ENCODE peak calls at places on chromosome 17, in ten cellular contexts. A is uterus; M is A673; K is CD8-positive, alpha-beta T cell; R is AG04450; I is neural progenitor cell; J is body of pancreas; E is effector memory CD4-positive, alpha-beta T cell; C is heart left ventricle; V is IMR-90. W is an unnamed sample.

GRCh38 chr17:80221401-80221800 is 1.2 kb downstream of the SLC26A11 start:
- DNase-seq in C (no peak), J (no peak), A (no peak), I (no peak), E (no peak), V (no peak), K (no peak), M (no peak), R (no peak), W (no peak)

GRCh38 chr17:78735832-78736525 is 46.1 kb downstream of the CYTH1 start:
- DNase-seq in K (no peak), V (no peak), M (no peak), R (no peak), J (peak; percentile 66), I (no peak), A (no peak), C (no peak), E (no peak), W (peak; percentile 73)

GRCh38 chr17:79836952-79837887 is 2.0 kb downstream of the CBX4 start:
- DNase-seq in V (peak; percentile 74), C (peak; percentile 78), J (peak; percentile 96), E (no peak), I (peak; percentile 63), A (no peak), M (peak; percentile 88), R (no peak), K (peak; percentile 62), W (peak; percentile 92)

GRCh38 chr17:55895112-55895759 is 144.4 kb downstream of the PCTP start:
- DNase-seq in R (no peak), C (no peak), V (no peak), K (no peak), M (no peak), A (no peak), E (no peak), I (no peak), J (no peak), W (no peak)

GRCh38 chr17:12342609-12343248 is 322.1 kb downstream of the MAP2K4 start:
- DNase-seq in M (peak; percentile 54), V (no peak), I (peak; percentile 64), C (no peak), R (no peak), K (no peak), J (no peak), A (peak; percentile 46), E (no peak), W (peak; percentile 60)

GRCh38 chr17:73343168-73343634 is 31.4 kb upstream of the CDC42EP4 start:
- DNase-seq in C (peak; percentile 80), E (no peak), I (peak; percentile 96), M (peak; percentile 91), A (peak; percentile 90), R (peak; percentile 72), J (peak; percentile 51), K (no peak), V (peak; percentile 88), W (no peak)

GRCh38 chr17:41687828-41688640 is 651 bp upstream of the EIF1 start:
- DNase-seq in M (peak; percentile 61), A (peak; percentile 76), I (no peak), V (peak; percentile 15), C (no peak), J (peak; percentile 71), E (peak; percentile 49), R (no peak), K (peak; percentile 74), W (peak; percentile 78)

GRCh38 chr17:9346296-9346926 is 229.2 kb downstream of the STX8 start:
- DNase-seq in C (no peak), J (no peak), V (peak; percentile 33), M (no peak), E (no peak), K (no peak), I (no peak), R (no peak), A (no peak), W (no peak)

GRCh38 chr17:75844530-75845057 is 390 bp upstream of the UNC13D start:
- DNase-seq in C (no peak), M (no peak), K (no peak), A (no peak), R (no peak), I (no peak), V (no peak), J (peak; percentile 89), E (no peak), W (peak; percentile 85)

GRCh38 chr17:7946441-7946840 is 14.4 kb downstream of the CNTROB start:
- DNase-seq in V (no peak), J (no peak), A (no peak), R (no peak), M (no peak), I (no peak), C (no peak), K (no peak), E (no peak), W (no peak)

GRCh38 chr17:9330903-9331272 is 244.7 kb downstream of the STX8 start:
- DNase-seq in M (no peak), V (no peak), E (no peak), R (no peak), K (no peak), I (peak; percentile 59), A (no peak), J (no peak), C (no peak), W (no peak)

GRCh38 chr17:29143894-29144293 is 36.3 kb downstream of the MYO18A start:
- DNase-seq in V (peak; percentile 28), R (no peak), K (no peak), A (no peak), E (no peak), I (peak; percentile 50), J (no peak), C (no peak), M (peak; percentile 63), W (no peak)

GRCh38 chr17:53626286-53626685 is 196.4 kb upstream of the KIF2B start:
- DNase-seq in R (no peak), A (no peak), I (no peak), J (no peak), E (no peak), V (peak; percentile 67), C (no peak), M (peak; percentile 34), K (no peak), W (no peak)

GRCh38 chr17:38596651-38597050 is 9.1 kb downstream of the SRCIN1 start:
- DNase-seq in V (no peak), J (no peak), E (no peak), A (no peak), M (no peak), I (no peak), K (no peak), C (no peak), R (no peak), W (no peak)
- H3K27me3 ChIP-seq in V (peaks cover 96% of the 10 kb centered on the region), J (no peaks in the 10 kb centered on the region), E (peaks cover 22% of the 10 kb centered on the region), A (no peaks in the 10 kb centered on the region), M (no peaks in the 10 kb centered on the region), I (no peaks in the 10 kb centered on the region), K (no peaks in the 10 kb centered on the region), C (peaks cover 96% of the 10 kb centered on the region), R (peaks cover 89% of the 10 kb centered on the region), W (peaks cover 12% of the 10 kb centered on the region)

GRCh38 chr17:57092779-57093178 is 7.7 kb downstream of the AKAP1 start:
- DNase-seq in C (no peak), V (no peak), R (no peak), I (no peak), M (no peak), J (no peak), A (peak; percentile 40), E (no peak), K (no peak), W (no peak)

GRCh38 chr17:57092171-57092570 is 7.1 kb downstream of the AKAP1 start:
- DNase-seq in R (peak; percentile 39), E (no peak), M (no peak), V (peak; percentile 72), A (peak; percentile 57), C (no peak), J (no peak), K (no peak), I (no peak), W (no peak)

GRCh38 chr17:57089391-57089790 is 4.3 kb downstream of the AKAP1 start:
- DNase-seq in R (no peak), M (no peak), A (no peak), E (no peak), K (no peak), C (no peak), J (no peak), I (no peak), V (no peak), W (no peak)

GRCh38 chr17:57090560-57091185 is 5.6 kb downstream of the AKAP1 start:
- DNase-seq in J (no peak), M (no peak), R (no peak), V (peak; percentile 5), C (no peak), I (no peak), A (no peak), K (no peak), E (no peak), W (no peak)

GRCh38 chr17:57091186-57091618 is 6.2 kb downstream of the AKAP1 start:
- DNase-seq in R (no peak), V (no peak), K (no peak), I (no peak), M (no peak), E (no peak), A (no peak), C (peak; percentile 83), J (peak; percentile 56), W (no peak)
- H3K4me3 ChIP-seq in R (no peak overlapping the region), V (no peak overlapping the region), K (no peak overlapping the region), I (no peak overlapping the region), M (no peak overlapping the region), E (no peak overlapping the region), A (no peak overlapping the region), C (no peak overlapping the region), J (no peak overlapping the region), W (no peak overlapping the region)

GRCh38 chr17:64470676-64471075 is 21.8 kb downstream of the MILR1 start:
- DNase-seq in I (peak; percentile 77), M (no peak), J (no peak), C (no peak), V (no peak), R (no peak), E (no peak), K (no peak), A (no peak), W (no peak)
- H3K9me3 ChIP-seq in I (no peaks in the 10 kb centered on the region), M (no peaks in the 10 kb centered on the region), J (no peaks in the 10 kb centered on the region), C (no peaks in the 10 kb centered on the region), V (no peaks in the 10 kb centered on the region), R (no peaks in the 10 kb centered on the region), E (no peaks in the 10 kb centered on the region), K (no peaks in the 10 kb centered on the region), A (no peaks in the 10 kb centered on the region), W (no peaks in the 10 kb centered on the region)

GRCh38 chr17:34613064-34614019 is 34.0 kb downstream of the TMEM132E start:
- DNase-seq in M (peak; percentile 48), E (no peak), K (no peak), J (peak; percentile 14), C (no peak), I (peak; percentile 65), A (peak; percentile 18), R (no peak), V (no peak), W (no peak)

GRCh38 chr17:34607917-34608316 is 28.5 kb downstream of the TMEM132E start:
- DNase-seq in J (no peak), I (no peak), C (no peak), E (no peak), R (no peak), K (no peak), A (no peak), M (no peak), V (no peak), W (no peak)

GRCh38 chr17:34610506-34610905 is 31.1 kb downstream of the TMEM132E start:
- DNase-seq in K (no peak), R (no peak), I (no peak), A (no peak), C (no peak), V (no peak), E (no peak), M (no peak), J (no peak), W (no peak)

GRCh38 chr17:34609210-34609609 is 29.8 kb downstream of the TMEM132E start:
- DNase-seq in R (no peak), J (no peak), K (no peak), M (no peak), E (no peak), I (no peak), A (no peak), V (no peak), C (no peak), W (no peak)

GRCh38 chr17:34610038-34610437 is 30.7 kb downstream of the TMEM132E start:
- DNase-seq in M (no peak), R (no peak), A (no peak), K (no peak), E (no peak), C (no peak), J (no peak), I (no peak), V (no peak), W (no peak)
- H3K27me3 ChIP-seq in M (no peaks in the 10 kb centered on the region), R (peaks cover 4% of the 10 kb centered on the region), A (no peaks in the 10 kb centered on the region), K (peaks cover 3% of the 10 kb centered on the region), E (peaks cover 7% of the 10 kb centered on the region), C (peaks cover 23% of the 10 kb centered on the region), J (no peaks in the 10 kb centered on the region), I (no peaks in the 10 kb centered on the region), V (peaks cover 4% of the 10 kb centered on the region), W (no peaks in the 10 kb centered on the region)